ENCODE peak calls at places on chromosomes 6 and 20, in four cellular contexts. L is GM12865, K is OCI-LY7, Q is choroid plexus epithelial cell. N is an unnamed sample.

GRCh38 chr6:56764081-56764566 is 121.4 kb upstream of the DST start:
- DNase-seq in L (peak), K (no peak), Q (peak), N (peak)

GRCh38 chr20:56343861-56344381 is 14.9 kb upstream of the FAM210B start:
- DNase-seq in L (peak), K (no peak), Q (peak), N (peak)

GRCh38 chr6:155287762-155288161 is 23.9 kb downstream of the CLDN20 start:
- DNase-seq in L (no peak), K (no peak), Q (no peak), N (no peak)

GRCh38 chr20:58623579-58624473 is 27.3 kb upstream of the STX16 start:
- DNase-seq in L (no peak), K (no peak), Q (peak), N (no peak)

GRCh38 chr6:4664117-4664626 is 112.0 kb upstream of the CDYL start:
- DNase-seq in L (no peak), K (no peak), Q (peak), N (no peak)

GRCh38 chr20:6806291-6806690 is 38.8 kb downstream of the BMP2 start:
- DNase-seq in L (no peak), K (no peak), Q (no peak), N (no peak)

GRCh38 chr6:104109806-104110205 is 749.9 kb downstream of the HACE1 start:
- DNase-seq in L (no peak), K (no peak), Q (no peak), N (no peak)

GRCh38 chr20:37627060-37627766 is 66.6 kb upstream of the CTNNBL1 start:
- DNase-seq in L (peak), K (peak), Q (peak), N (peak)

GRCh38 chr20:50996901-50997830 is 25.7 kb downstream of the KCNG1 start:
- DNase-seq in L (no peak), K (no peak), Q (peak), N (no peak)

GRCh38 chr6:34237316-34237721 is 646 bp downstream of the HMGA1 start:
- DNase-seq in L (no peak), K (peak), Q (no peak), N (no peak)

GRCh38 chr6:168537485-168537884 is 96.5 kb downstream of the SMOC2 start:
- DNase-seq in L (no peak), K (no peak), Q (no peak), N (no peak)

GRCh38 chr6:137352859-137353258 is 133.7 kb upstream of the IFNGR1 start:
- DNase-seq in L (no peak), K (no peak), Q (peak), N (no peak)

GRCh38 chr20:63782521-63782971 is 43.0 kb downstream of the SLC2A4RG start:
- DNase-seq in L (no peak), K (peak), Q (no peak), N (no peak)

GRCh38 chr6:41723178-41723935 is 12.1 kb downstream of the TFEB start:
- DNase-seq in L (peak), K (peak), Q (peak), N (peak)

GRCh38 chr6:1016329-1017302 is 295.3 kb upstream of the FOXQ1 start:
- DNase-seq in L (no peak), K (no peak), Q (no peak), N (no peak)

GRCh38 chr6:137432054-137432545 is 62.1 kb downstream of the OLIG3 start:
- DNase-seq in L (peak), K (peak), Q (no peak), N (no peak)

GRCh38 chr6:43912598-43913387 is 142.8 kb downstream of the VEGFA start:
- DNase-seq in L (no peak), K (no peak), Q (no peak), N (no peak)

GRCh38 chr20:56460459-56460858 is 8.0 kb upstream of the RTF2 start:
- DNase-seq in L (no peak), K (no peak), Q (no peak), N (no peak)

GRCh38 chr6:17965397-17965796 is 22.0 kb downstream of the KIF13A start:
- DNase-seq in L (no peak), K (no peak), Q (peak), N (no peak)

GRCh38 chr6:22722913-22723312 is 153.5 kb downstream of the HDGFL1 start:
- DNase-seq in L (no peak), K (no peak), Q (no peak), N (no peak)

GRCh38 chr6:43276180-43277082 is 21.6 kb upstream of the SLC22A7 start:
- DNase-seq in L (peak), K (no peak), Q (peak), N (no peak)

GRCh38 chr20:32648761-32649615 is 24.8 kb downstream of the C20orf203 start:
- DNase-seq in L (no peak), K (no peak), Q (peak), N (no peak)

GRCh38 chr6:85644374-85644762 is 1.7 kb upstream of the SYNCRIP start:
- DNase-seq in L (no peak), K (no peak), Q (no peak), N (no peak)

GRCh38 chr20:61223121-61223520 is 28.9 kb upstream of the CDH4 start:
- DNase-seq in L (no peak), K (no peak), Q (no peak), N (no peak)

GRCh38 chr20:4711511-4711910 is 10.2 kb upstream of the PRND start:
- DNase-seq in L (no peak), K (no peak), Q (no peak), N (no peak)

GRCh38 chr6:162019311-162019710 is 708.3 kb downstream of the PRKN start:
- DNase-seq in L (no peak), K (no peak), Q (no peak), N (no peak)

GRCh38 chr6:37205189-37205996 is 35.4 kb downstream of the PIM1 start:
- DNase-seq in L (no peak), K (no peak), Q (no peak), N (peak)

GRCh38 chr20:17066955-17067354 is 159.9 kb upstream of the PCSK2 start:
- DNase-seq in L (no peak), K (no peak), Q (no peak), N (no peak)

GRCh38 chr6:133965817-133966360 is 12.9 kb downstream of the TBPL1 start:
- DNase-seq in L (no peak), K (no peak), Q (no peak), N (no peak)

GRCh38 chr6:114747995-114748625 is 405.3 kb upstream of the HS3ST5 start:
- DNase-seq in L (peak), K (peak), Q (peak), N (peak)

GRCh38 chr6:34663887-34664269 is 32.7 kb downstream of the ILRUN start:
- DNase-seq in L (no peak), K (no peak), Q (peak), N (no peak)

GRCh38 chr6:48141975-48142374 is 31.0 kb upstream of the PTCHD4 start:
- DNase-seq in L (no peak), K (no peak), Q (peak), N (no peak)

GRCh38 chr6:125269328-125269985 is 32.3 kb downstream of the HDDC2 start:
- DNase-seq in L (no peak), K (no peak), Q (no peak), N (no peak)

GRCh38 chr6:74087898-74088297 is 391.9 kb downstream of the CD109 start:
- DNase-seq in L (no peak), K (no peak), Q (peak), N (no peak)

GRCh38 chr6:27867051-27867940 is 44.9 kb downstream of the OR2B2 start:
- DNase-seq in L (peak), K (peak), Q (peak), N (peak)

GRCh38 chr20:10653593-10654288 is 20.1 kb downstream of the JAG1 start:
- DNase-seq in L (peak), K (no peak), Q (peak), N (no peak)

GRCh38 chr6:137699036-137699683 is 167.9 kb upstream of the TNFAIP3 start:
- DNase-seq in L (peak), K (no peak), Q (no peak), N (no peak)

GRCh38 chr6:83188501-83188900 is 4.6 kb downstream of the PGM3 start:
- DNase-seq in L (no peak), K (no peak), Q (no peak), N (no peak)

GRCh38 chr6:19715166-19715558 is 122.0 kb upstream of the ID4 start:
- DNase-seq in L (no peak), K (no peak), Q (no peak), N (no peak)

GRCh38 chr6:164911873-164912580 is 397.4 kb downstream of the C6orf118 start:
- DNase-seq in L (no peak), K (no peak), Q (no peak), N (no peak)
- TF ChIP-seq CTCF in L (no peak), K (no peak), Q (no peak), N (no peak)

DNA sequence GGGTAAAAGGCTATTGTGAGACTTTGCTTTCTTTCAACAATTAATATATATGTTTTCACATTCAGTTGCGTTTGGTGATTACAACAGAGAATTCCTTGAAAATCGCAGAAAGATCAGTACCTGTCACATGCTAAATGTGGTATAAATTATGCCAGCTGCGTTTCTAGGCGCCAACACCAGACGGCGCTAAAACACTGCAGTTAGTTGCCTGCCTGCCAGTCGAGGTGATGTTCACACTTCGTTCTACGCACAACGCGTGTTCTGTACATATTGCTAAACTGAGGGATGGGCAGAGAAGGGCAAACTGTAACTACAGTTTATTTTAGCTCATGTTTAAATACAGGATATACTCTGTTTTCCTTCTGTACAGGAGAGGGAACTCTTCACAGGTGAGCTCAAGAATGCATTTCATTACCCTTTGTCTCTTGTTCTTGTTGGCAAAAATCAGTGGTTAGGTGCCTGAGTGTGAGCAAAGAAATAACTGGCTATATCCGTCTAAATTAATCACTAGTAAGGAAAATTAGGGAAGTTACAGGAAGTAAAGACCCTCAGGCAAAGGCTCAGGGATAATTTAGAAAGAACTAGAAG is 100.1 kb upstream of the RGS17 start:
- DNase-seq in L (peak), K (peak), Q (peak), N (peak)
- TF ChIP-seq CTCF in L (peak), K (peak), Q (peak), N (peak)

GRCh38 chr6:106509420-106510089 is 119.7 kb downstream of the RTN4IP1 start:
- DNase-seq in L (peak), K (peak), Q (peak), N (peak)
- TF ChIP-seq CTCF in L (peak), K (peak), Q (peak), N (no peak)

DNA sequence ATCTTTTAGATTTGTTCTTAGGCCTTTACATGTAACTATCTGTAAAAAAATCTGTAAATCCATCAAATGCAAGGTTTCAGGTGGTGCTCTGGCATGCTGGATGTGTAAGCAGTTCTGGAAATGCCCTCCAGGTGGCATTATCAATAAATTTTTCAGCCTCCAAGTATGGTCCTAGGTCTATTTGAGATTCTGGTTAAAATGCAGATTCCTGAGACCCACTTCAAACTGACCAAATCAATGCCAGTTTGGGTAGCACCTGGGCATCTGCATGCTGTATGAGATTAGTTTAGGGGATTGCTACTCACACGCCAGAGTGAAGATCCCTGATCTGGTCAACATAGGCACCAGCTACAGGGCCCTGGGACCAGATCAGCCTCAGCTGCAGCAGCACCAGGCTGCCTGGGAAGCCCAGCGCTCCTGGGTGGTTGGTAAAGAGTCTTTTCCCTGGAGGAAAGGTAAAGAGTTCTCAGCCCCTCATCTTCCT is 507.3 kb upstream of the CITED2 start:
- DNase-seq in L (peak), K (peak), Q (peak), N (peak)
- TF ChIP-seq CTCF in L (peak), K (peak), Q (peak), N (peak)

GRCh38 chr6:29510746-29511300 is 23.1 kb upstream of the MAS1L start:
- DNase-seq in L (no peak), K (no peak), Q (no peak), N (no peak)

GRCh38 chr6:29507319-29507718 is 19.6 kb upstream of the MAS1L start:
- DNase-seq in L (no peak), K (no peak), Q (no peak), N (no peak)

GRCh38 chr6:29509711-29510110 is 22.0 kb upstream of the MAS1L start:
- DNase-seq in L (no peak), K (no peak), Q (no peak), N (no peak)

GRCh38 chr6:29509239-29509638 is 21.5 kb upstream of the MAS1L start:
- DNase-seq in L (peak), K (no peak), Q (no peak), N (peak)

GRCh38 chr6:29510202-29510601 is 22.4 kb upstream of the MAS1L start:
- DNase-seq in L (no peak), K (peak), Q (no peak), N (no peak)
- TF ChIP-seq CTCF in L (no peak), K (peak), Q (no peak), N (no peak)

GRCh38 chr6:126381498-126381897 is 41.6 kb downstream of the CENPW start:
- DNase-seq in L (no peak), K (no peak), Q (no peak), N (no peak)
- TF ChIP-seq CTCF in L (no peak), K (no peak), Q (no peak), N (no peak)